ENCODE peak calls at places on chromosomes 3 and 15, in five cellular contexts. T is HCT116, X is mesenchymal stem cell, S is fibroblast of lung, C is IMR-90. U is an unnamed sample.

GRCh38 chr15:40354408-40355171 is 3.4 kb upstream of the DISP2 start:
- DNase-seq in T (no peak), S (peak; percentile 44), C (peak; percentile 39), X (peak; percentile 48), U (no peak)

GRCh38 chr15:28026221-28026620 is 72.9 kb downstream of the OCA2 start:
- DNase-seq in S (no peak), X (no peak), T (no peak), C (no peak), U (no peak)

GRCh38 chr3:72331076-72331475 is 517.2 kb downstream of the SHQ1 start:
- DNase-seq in X (no peak), S (no peak), C (no peak), T (no peak), U (no peak)

GRCh38 chr3:73216310-73216709 is 154.9 kb downstream of the EBLN2 start:
- DNase-seq in C (no peak), X (no peak), T (no peak), S (peak; percentile 29), U (no peak)

GRCh38 chr3:141487419-141488345 is 855 bp downstream of the RASA2 start:
- DNase-seq in S (peak; percentile 62), T (peak; percentile 59), X (peak; percentile 67), C (peak; percentile 44), U (peak; percentile 72)

GRCh38 chr3:48997714-48998637 is 7.9 kb downstream of the P4HTM start:
- DNase-seq in S (no peak), T (no peak), X (no peak), C (no peak), U (no peak)

GRCh38 chr15:66233487-66234415 is 19.8 kb downstream of the MEGF11 start:
- DNase-seq in C (no peak), X (peak; percentile 12), T (peak; percentile 38), S (peak; percentile 3), U (no peak)

GRCh38 chr3:71725279-71725991 is at the start of gene EIF4E3:
- DNase-seq in T (no peak), S (peak; percentile 31), C (peak; percentile 4), X (peak; percentile 20), U (no peak)

GRCh38 chr15:28147827-28148226 is 48.7 kb upstream of the OCA2 start:
- DNase-seq in T (no peak), X (peak; percentile 29), C (no peak), S (no peak), U (no peak)

GRCh38 chr3:180085122-180085710 is 48.5 kb upstream of the PEX5L start:
- DNase-seq in T (peak; percentile 4), X (no peak), C (no peak), S (no peak), U (peak; percentile 15)

GRCh38 chr15:29998017-29998416 is 84.7 kb upstream of the GOLGA8J start:
- DNase-seq in X (no peak), C (no peak), S (no peak), T (no peak), U (no peak)

GRCh38 chr3:42822828-42823227 is 13.6 kb downstream of the ACKR2 start:
- DNase-seq in S (no peak), T (no peak), X (no peak), C (peak; percentile 13), U (no peak)

GRCh38 chr15:70245932-70246622 is 148.4 kb upstream of the TLE3 start:
- DNase-seq in C (peak; percentile 11), S (peak; percentile 56), T (peak; percentile 35), X (peak; percentile 57), U (peak; percentile 72)
- H3K4me2 ChIP-seq in C (no peak overlapping the region), S (no peak overlapping the region), T (peak overlapping the region; percentile 64), X (no peak overlapping the region), U (peak overlapping the region; percentile 42)

DNA sequence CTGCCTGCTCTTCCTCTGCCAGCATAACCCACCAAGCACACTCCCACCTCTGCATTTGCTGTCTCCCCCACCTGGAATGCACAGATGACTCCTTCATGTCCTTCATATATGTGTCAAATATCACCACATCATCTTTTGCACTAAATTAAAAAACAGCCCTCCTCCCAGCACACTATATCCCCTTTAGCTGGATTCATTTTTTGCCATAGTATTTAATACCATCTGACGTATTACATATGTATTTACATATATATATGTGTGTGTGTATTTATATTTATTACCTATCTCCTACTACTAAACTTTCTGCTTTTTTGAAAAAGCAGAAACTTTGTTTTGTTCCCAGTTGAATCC is 29.4 kb upstream of the UBL7 start:
- DNase-seq in S (no peak), C (no peak), T (no peak), X (no peak), U (no peak)
- H3K4me2 ChIP-seq in S (no peak overlapping the region), C (no peak overlapping the region), T (peak overlapping the region; percentile 70), X (no peak overlapping the region), U (no peak overlapping the region)

DNA sequence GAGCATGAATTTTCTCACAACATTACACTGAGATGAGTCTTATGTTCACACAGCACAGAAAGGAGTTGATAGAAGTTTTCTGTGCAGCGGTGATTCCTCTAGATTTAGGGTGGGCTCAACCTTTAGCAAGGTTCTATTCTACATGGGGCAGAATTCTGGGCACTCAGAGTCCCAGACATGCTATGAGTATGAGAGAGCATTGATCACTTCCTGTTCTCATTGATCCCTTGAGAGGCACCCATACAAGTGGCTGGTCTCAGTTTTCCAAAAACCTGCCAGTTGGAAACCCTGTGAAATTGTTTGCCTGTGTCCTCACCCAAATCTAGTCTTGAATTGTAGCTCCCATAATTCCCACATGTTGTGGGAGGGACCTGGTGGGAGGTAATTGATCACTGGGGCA is 112.5 kb upstream of the NR2F2 start:
- DNase-seq in C (no peak), T (no peak), X (no peak), S (no peak), U (no peak)
- H3K4me2 ChIP-seq in C (no peak overlapping the region), T (no peak overlapping the region), X (no peak overlapping the region), S (no peak overlapping the region), U (no peak overlapping the region)

GRCh38 chr3:152291238-152291637 is 22.5 kb downstream of the MBNL1 start:
- DNase-seq in S (no peak), T (no peak), X (no peak), C (no peak), U (no peak)
- H3K4me2 ChIP-seq in S (no peak overlapping the region), T (no peak overlapping the region), X (no peak overlapping the region), C (no peak overlapping the region), U (no peak overlapping the region)

GRCh38 chr15:96358006-96358794 is 27.7 kb downstream of the NR2F2 start:
- DNase-seq in C (no peak), S (no peak), T (no peak), X (no peak), U (no peak)
- H3K4me2 ChIP-seq in C (peak overlapping the region; percentile 95), S (peak overlapping the region; percentile 30), T (peak overlapping the region; percentile 97), X (peak overlapping the region; percentile 62), U (peak overlapping the region; percentile 79)

U was measured in PC-9.